ENCODE peak calls at places on chromosomes 13 and 19, in eight cellular contexts. L, Z, Y, G, R, E, X and F are unnamed samples.

GRCh38 chr19:1066748-1067340 is at the start of gene ARHGAP45:
- DNase-seq in L (no peak), Z (no peak), Y (no peak), G (peak), R (peak), E (peak), X (peak), F (peak)

GRCh38 chr13:26899153-26899552 is 138.6 kb upstream of the GPR12 start:
- DNase-seq in L (no peak), Z (no peak), Y (no peak), G (no peak), R (no peak), E (no peak), X (no peak), F (no peak)

GRCh38 chr13:43805681-43806128 is 18.9 kb upstream of the ENOX1 start:
- DNase-seq in L (no peak), Z (no peak), Y (no peak), G (no peak), R (no peak), E (no peak), X (no peak), F (no peak)

GRCh38 chr13:109246001-109246400 is 540.4 kb downstream of the IRS2 start:
- DNase-seq in L (no peak), Z (no peak), Y (no peak), G (no peak), R (no peak), E (no peak), X (no peak), F (no peak)

GRCh38 chr19:18713550-18714117 is 30.2 kb downstream of the CRTC1 start:
- DNase-seq in L (no peak), Z (no peak), Y (no peak), G (no peak), R (no peak), E (no peak), X (no peak), F (no peak)

GRCh38 chr13:113860579-113861432 is 3.1 kb downstream of the GAS6 start:
- DNase-seq in L (no peak), Z (no peak), Y (no peak), G (no peak), R (peak), E (no peak), X (no peak), F (peak)

GRCh38 chr19:35459414-35460082 is 11.5 kb downstream of the FFAR2 start:
- DNase-seq in L (no peak), Z (no peak), Y (no peak), G (no peak), R (no peak), E (no peak), X (peak), F (peak)

GRCh38 chr13:43132911-43133310 is 109.5 kb downstream of the DNAJC15 start:
- DNase-seq in L (no peak), Z (peak), Y (no peak), G (no peak), R (no peak), E (no peak), X (no peak), F (no peak)

GRCh38 chr19:55588738-55589137 is 8.1 kb upstream of the ZNF579 start:
- DNase-seq in L (no peak), Z (no peak), Y (no peak), G (no peak), R (no peak), E (no peak), X (no peak), F (no peak)

GRCh38 chr13:92175330-92175729 is 776.9 kb downstream of the GPC5 start:
- DNase-seq in L (peak), Z (peak), Y (peak), G (no peak), R (no peak), E (peak), X (no peak), F (no peak)

GRCh38 chr13:112965103-112965502 is 3.9 kb upstream of the MCF2L start:
- DNase-seq in L (no peak), Z (no peak), Y (no peak), G (no peak), R (no peak), E (no peak), X (peak), F (no peak)

GRCh38 chr19:27821418-27822018 is 1391.4 kb downstream of the UQCRFS1 start:
- DNase-seq in L (no peak), Z (no peak), Y (no peak), G (no peak), R (no peak), E (no peak), X (no peak), F (no peak)

GRCh38 chr19:1084024-1084868 is 10.9 kb downstream of the POLR2E start:
- DNase-seq in L (no peak), Z (no peak), Y (no peak), G (no peak), R (peak), E (no peak), X (no peak), F (peak)

GRCh38 chr13:72104656-72105180 is 237.7 kb upstream of the DACH1 start:
- DNase-seq in L (no peak), Z (no peak), Y (no peak), G (no peak), R (no peak), E (no peak), X (no peak), F (no peak)

GRCh38 chr19:40976134-40976533 is 14.9 kb upstream of the CYP2B6 start:
- DNase-seq in L (no peak), Z (no peak), Y (no peak), G (no peak), R (no peak), E (no peak), X (no peak), F (no peak)

GRCh38 chr19:38655148-38655824 is 7.8 kb downstream of the ACTN4 start:
- DNase-seq in L (no peak), Z (no peak), Y (no peak), G (no peak), R (peak), E (no peak), X (no peak), F (no peak)

GRCh38 chr19:46866407-46867132 is 5.8 kb downstream of the ARHGAP35 start:
- DNase-seq in L (peak), Z (no peak), Y (peak), G (no peak), R (no peak), E (no peak), X (no peak), F (no peak)

GRCh38 chr19:49570138-49570856 is 10.1 kb downstream of the NOSIP start:
- DNase-seq in L (peak), Z (peak), Y (peak), G (peak), R (peak), E (peak), X (no peak), F (no peak)

GRCh38 chr19:4327252-4327876 is 11.3 kb downstream of the STAP2 start:
- DNase-seq in L (peak), Z (no peak), Y (no peak), G (no peak), R (peak), E (peak), X (peak), F (peak)

GRCh38 chr19:16259385-16260159 is 61.9 kb downstream of the AP1M1 start:
- DNase-seq in L (no peak), Z (no peak), Y (no peak), G (peak), R (no peak), E (no peak), X (peak), F (no peak)

GRCh38 chr19:28504727-28505126 is 708.2 kb downstream of the UQCRFS1 start:
- DNase-seq in L (no peak), Z (no peak), Y (no peak), G (no peak), R (no peak), E (no peak), X (peak), F (no peak)

GRCh38 chr19:41995959-41996797 is 2.1 kb upstream of the ATP1A3 start:
- DNase-seq in L (no peak), Z (no peak), Y (no peak), G (no peak), R (no peak), E (peak), X (no peak), F (no peak)

GRCh38 chr13:95185851-95186250 is 115.4 kb downstream of the ABCC4 start:
- DNase-seq in L (no peak), Z (no peak), Y (no peak), G (no peak), R (peak), E (no peak), X (no peak), F (no peak)

GRCh38 chr13:23600534-23600933 is 30.3 kb downstream of the TNFRSF19 start:
- DNase-seq in L (no peak), Z (no peak), Y (no peak), G (no peak), R (no peak), E (no peak), X (no peak), F (no peak)

GRCh38 chr19:16355293-16356043 is 30.8 kb downstream of the KLF2 start:
- DNase-seq in L (no peak), Z (no peak), Y (no peak), G (no peak), R (no peak), E (no peak), X (peak), F (no peak)

GRCh38 chr19:55226273-55226672 is 2.3 kb downstream of the TMEM86B start:
- DNase-seq in L (no peak), Z (no peak), Y (no peak), G (no peak), R (no peak), E (no peak), X (no peak), F (no peak)

GRCh38 chr13:50441141-50441540 is 402.4 kb downstream of the DLEU7 start:
- DNase-seq in L (peak), Z (no peak), Y (no peak), G (no peak), R (no peak), E (no peak), X (no peak), F (no peak)

GRCh38 chr19:14081797-14082674 is 3.5 kb downstream of the C19orf67 start:
- DNase-seq in L (no peak), Z (no peak), Y (no peak), G (no peak), R (peak), E (no peak), X (no peak), F (peak)

GRCh38 chr13:29458419-29458818 is 137.1 kb downstream of the SLC7A1 start:
- DNase-seq in L (no peak), Z (no peak), Y (no peak), G (no peak), R (no peak), E (no peak), X (no peak), F (no peak)

GRCh38 chr19:53503126-53503525 is 34.8 kb upstream of the ZNF331 start:
- DNase-seq in L (no peak), Z (no peak), Y (no peak), G (no peak), R (no peak), E (no peak), X (no peak), F (no peak)